ENCODE peak calls at places on chromosomes 6 and 20, in seven cellular contexts. One of them, this sample, is unnamed.

GRCh38 chr20:62539646-62540045 is 63.9 kb upstream of the GATA5 start:
- DNase-seq in H9: no peak
- DNase-seq in GM23338: no peak
- DNase-seq in mesenchymal stem cell: no peak
- DNase-seq in MM.1S: no peak
- DNase-seq in hepatocyte: no peak
- DNase-seq in IMR-90: no peak
- DNase-seq in this sample: no peak

GRCh38 chr6:153162646-153163045 is 31.6 kb upstream of the RGS17 start:
- DNase-seq in IMR-90: peak; percentile 43
- DNase-seq in hepatocyte: no peak
- DNase-seq in mesenchymal stem cell: peak; percentile 44
- DNase-seq in H9: no peak
- DNase-seq in GM23338: no peak
- DNase-seq in MM.1S: no peak
- DNase-seq in this sample: no peak

GRCh38 chr20:59400666-59401065 is 100.3 kb downstream of the EDN3 start:
- DNase-seq in mesenchymal stem cell: no peak
- DNase-seq in H9: no peak
- DNase-seq in GM23338: no peak
- DNase-seq in IMR-90: no peak
- DNase-seq in hepatocyte: no peak
- DNase-seq in MM.1S: no peak
- DNase-seq in this sample: no peak

GRCh38 chr20:46220808-46221207 is 87.5 kb downstream of the CDH22 start:
- DNase-seq in IMR-90: no peak
- DNase-seq in H9: peak; percentile 84
- DNase-seq in hepatocyte: no peak
- DNase-seq in GM23338: peak; percentile 63
- DNase-seq in mesenchymal stem cell: no peak
- DNase-seq in MM.1S: no peak
- DNase-seq in this sample: no peak

GRCh38 chr20:21364413-21364812 is 32.9 kb downstream of the NKX2-4 start:
- DNase-seq in H9: no peak
- DNase-seq in mesenchymal stem cell: no peak
- DNase-seq in hepatocyte: no peak
- DNase-seq in MM.1S: no peak
- DNase-seq in GM23338: no peak
- DNase-seq in IMR-90: no peak
- DNase-seq in this sample: no peak

GRCh38 chr20:3135507-3136070 is 24.1 kb downstream of the FASTKD5 start:
- DNase-seq in H9: no peak
- DNase-seq in MM.1S: no peak
- DNase-seq in mesenchymal stem cell: no peak
- DNase-seq in hepatocyte: no peak
- DNase-seq in GM23338: no peak
- DNase-seq in IMR-90: peak; percentile 62
- DNase-seq in this sample: peak; percentile 24

GRCh38 chr6:131015630-131016263 is 47.3 kb downstream of the EPB41L2 start:
- DNase-seq in MM.1S: no peak
- DNase-seq in IMR-90: peak; percentile 59
- DNase-seq in mesenchymal stem cell: peak; percentile 58
- DNase-seq in hepatocyte: no peak
- DNase-seq in H9: no peak
- DNase-seq in GM23338: no peak
- DNase-seq in this sample: peak; percentile 8

GRCh38 chr20:11261533-11262000 is 587.8 kb upstream of the JAG1 start:
- DNase-seq in IMR-90: peak; percentile 95
- DNase-seq in mesenchymal stem cell: peak; percentile 66
- DNase-seq in H9: no peak
- DNase-seq in GM23338: no peak
- DNase-seq in MM.1S: no peak
- DNase-seq in hepatocyte: no peak
- DNase-seq in this sample: peak; percentile 98

GRCh38 chr6:41732601-41733348 is 2.6 kb downstream of the TFEB start:
- DNase-seq in hepatocyte: peak; percentile 58
- DNase-seq in GM23338: peak; percentile 33
- DNase-seq in H9: no peak
- DNase-seq in IMR-90: no peak
- DNase-seq in MM.1S: peak; percentile 87
- DNase-seq in mesenchymal stem cell: peak; percentile 42
- DNase-seq in this sample: peak; percentile 68

GRCh38 chr20:47576516-47577033 is 74.9 kb downstream of the NCOA3 start:
- DNase-seq in MM.1S: peak; percentile 71
- DNase-seq in GM23338: peak; percentile 54
- DNase-seq in mesenchymal stem cell: peak; percentile 86
- DNase-seq in IMR-90: peak; percentile 90
- DNase-seq in hepatocyte: peak; percentile 79
- DNase-seq in H9: no peak
- DNase-seq in this sample: peak; percentile 78

GRCh38 chr6:132465530-132466485 is 47.1 kb downstream of the STX7 start:
- DNase-seq in IMR-90: no peak
- DNase-seq in H9: no peak
- DNase-seq in hepatocyte: no peak
- DNase-seq in MM.1S: no peak
- DNase-seq in GM23338: no peak
- DNase-seq in mesenchymal stem cell: no peak
- DNase-seq in this sample: no peak

GRCh38 chr6:282177-282866 is 10.0 kb upstream of the DUSP22 start:
- DNase-seq in mesenchymal stem cell: no peak
- DNase-seq in GM23338: no peak
- DNase-seq in hepatocyte: no peak
- DNase-seq in IMR-90: no peak
- DNase-seq in MM.1S: no peak
- DNase-seq in H9: no peak
- DNase-seq in this sample: no peak

GRCh38 chr6:84653027-84653551 is 111.3 kb downstream of the TBX18 start:
- DNase-seq in MM.1S: no peak
- DNase-seq in H9: no peak
- DNase-seq in GM23338: no peak
- DNase-seq in hepatocyte: no peak
- DNase-seq in mesenchymal stem cell: no peak
- DNase-seq in IMR-90: no peak
- DNase-seq in this sample: no peak

GRCh38 chr6:34491091-34491430 is 25.2 kb downstream of the PACSIN1 start:
- DNase-seq in mesenchymal stem cell: peak; percentile 72
- DNase-seq in GM23338: no peak
- DNase-seq in hepatocyte: peak; percentile 36
- DNase-seq in IMR-90: peak; percentile 23
- DNase-seq in MM.1S: no peak
- DNase-seq in H9: no peak
- DNase-seq in this sample: no peak
- H2AFZ ChIP-seq in mesenchymal stem cell: no peak overlapping the region
- H2AFZ ChIP-seq in GM23338: peak overlapping the region; percentile 90
- H2AFZ ChIP-seq in hepatocyte: no peak overlapping the region
- H2AFZ ChIP-seq in IMR-90: peak overlapping the region; percentile 36
- H2AFZ ChIP-seq in MM.1S: no peak overlapping the region
- H2AFZ ChIP-seq in H9: no peak overlapping the region
- H2AFZ ChIP-seq in this sample: no peak overlapping the region

GRCh38 chr20:63829598-63829942 is 1.5 kb downstream of the ZBTB46 start:
- DNase-seq in IMR-90: no peak
- DNase-seq in MM.1S: no peak
- DNase-seq in GM23338: no peak
- DNase-seq in hepatocyte: no peak
- DNase-seq in H9: no peak
- DNase-seq in mesenchymal stem cell: no peak
- DNase-seq in this sample: no peak
- H2AFZ ChIP-seq in IMR-90: peak overlapping the region; percentile 87
- H2AFZ ChIP-seq in MM.1S: no peak overlapping the region
- H2AFZ ChIP-seq in GM23338: no peak overlapping the region
- H2AFZ ChIP-seq in hepatocyte: peak overlapping the region; percentile 60
- H2AFZ ChIP-seq in H9: no peak overlapping the region
- H2AFZ ChIP-seq in mesenchymal stem cell: no peak overlapping the region
- H2AFZ ChIP-seq in this sample: no peak overlapping the region

DNA sequence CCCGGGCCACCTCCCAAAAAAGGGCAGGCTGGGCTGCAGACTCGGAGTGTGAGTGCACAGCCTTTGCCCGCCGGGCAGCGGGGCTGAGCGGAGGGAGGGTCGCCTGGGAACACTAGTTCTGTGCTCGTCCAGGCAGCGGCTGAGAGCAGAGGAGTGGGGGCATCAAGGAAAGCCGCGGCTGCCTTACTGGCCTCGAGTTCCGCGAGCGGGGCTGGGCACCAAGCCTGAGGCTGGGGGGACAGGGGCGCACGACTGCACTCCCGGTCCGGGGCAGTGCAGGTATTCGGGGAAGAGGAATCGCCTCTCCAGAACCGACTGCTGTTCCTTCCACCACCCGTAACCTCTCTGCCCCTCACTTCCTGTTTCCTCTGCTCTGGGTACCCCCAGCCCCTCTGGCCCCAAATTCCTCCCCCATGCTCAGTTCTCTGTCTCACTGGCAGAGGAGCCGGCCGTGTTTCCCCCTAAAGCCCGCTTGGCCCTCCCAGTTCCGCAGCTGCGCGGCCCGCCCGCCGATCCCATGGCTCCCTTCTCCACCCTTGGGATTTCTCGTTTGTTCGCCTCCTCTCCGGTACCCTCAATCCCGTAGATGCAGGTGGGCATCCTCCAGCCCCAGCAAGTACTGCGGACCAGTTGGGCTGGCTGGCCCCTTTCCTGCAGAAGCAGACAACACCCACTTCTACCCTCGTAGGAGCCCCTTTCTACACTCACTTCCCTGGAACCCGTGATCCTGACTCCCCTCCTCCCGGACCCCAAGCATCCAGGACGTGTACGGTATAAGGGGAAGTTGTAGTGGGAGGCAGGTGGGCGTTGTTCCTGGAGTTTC is 5.1 kb downstream of the RING1 start:
- DNase-seq in GM23338: peak; percentile 71
- DNase-seq in IMR-90: no peak
- DNase-seq in MM.1S: no peak
- DNase-seq in mesenchymal stem cell: peak; percentile 34
- DNase-seq in H9: no peak
- DNase-seq in hepatocyte: no peak
- DNase-seq in this sample: no peak
- H2AFZ ChIP-seq in GM23338: peak overlapping the region; percentile 97
- H2AFZ ChIP-seq in IMR-90: peak overlapping the region; percentile 92
- H2AFZ ChIP-seq in MM.1S: no peak overlapping the region
- H2AFZ ChIP-seq in mesenchymal stem cell: no peak overlapping the region
- H2AFZ ChIP-seq in H9: no peak overlapping the region
- H2AFZ ChIP-seq in hepatocyte: peak overlapping the region; percentile 40
- H2AFZ ChIP-seq in this sample: peak overlapping the region; percentile 35

GRCh38 chr6:100463685-100464161 is 998 bp downstream of the SIM1 start:
- DNase-seq in H9: peak; percentile 34
- DNase-seq in mesenchymal stem cell: no peak
- DNase-seq in hepatocyte: no peak
- DNase-seq in IMR-90: no peak
- DNase-seq in GM23338: peak; percentile 65
- DNase-seq in MM.1S: no peak
- DNase-seq in this sample: no peak
- H2AFZ ChIP-seq in H9: no peak overlapping the region
- H2AFZ ChIP-seq in mesenchymal stem cell: no peak overlapping the region
- H2AFZ ChIP-seq in hepatocyte: peak overlapping the region; percentile 39
- H2AFZ ChIP-seq in IMR-90: no peak overlapping the region
- H2AFZ ChIP-seq in GM23338: no peak overlapping the region
- H2AFZ ChIP-seq in MM.1S: no peak overlapping the region
- H2AFZ ChIP-seq in this sample: no peak overlapping the region

GRCh38 chr6:164347455-164347854 is 932.9 kb downstream of the QKI start:
- DNase-seq in MM.1S: no peak
- DNase-seq in IMR-90: no peak
- DNase-seq in H9: no peak
- DNase-seq in hepatocyte: no peak
- DNase-seq in mesenchymal stem cell: no peak
- DNase-seq in GM23338: no peak
- DNase-seq in this sample: no peak
- H2AFZ ChIP-seq in MM.1S: no peak overlapping the region
- H2AFZ ChIP-seq in IMR-90: no peak overlapping the region
- H2AFZ ChIP-seq in H9: no peak overlapping the region
- H2AFZ ChIP-seq in hepatocyte: no peak overlapping the region
- H2AFZ ChIP-seq in mesenchymal stem cell: no peak overlapping the region
- H2AFZ ChIP-seq in GM23338: no peak overlapping the region
- H2AFZ ChIP-seq in this sample: no peak overlapping the region

DNA sequence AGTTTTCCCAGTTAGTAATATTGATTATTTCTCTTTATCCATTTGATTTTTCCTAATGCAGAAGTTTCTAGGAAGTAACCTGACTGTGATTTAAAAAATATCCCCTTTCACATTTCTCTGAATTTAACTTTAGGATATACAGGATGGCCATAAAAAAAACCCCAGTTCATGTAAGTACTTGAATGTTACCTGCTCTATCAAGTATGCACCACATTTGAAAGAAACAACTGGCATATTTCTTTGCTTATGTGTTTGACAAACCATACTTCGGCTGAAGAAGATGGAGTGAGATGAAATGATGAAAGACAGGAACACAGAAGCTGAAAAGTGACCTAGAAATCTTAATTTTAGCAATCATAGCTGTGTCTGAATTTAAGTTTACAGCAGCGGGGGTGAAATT is 374.0 kb upstream of the NOX3 start:
- DNase-seq in mesenchymal stem cell: no peak
- DNase-seq in MM.1S: no peak
- DNase-seq in H9: no peak
- DNase-seq in hepatocyte: no peak
- DNase-seq in GM23338: no peak
- DNase-seq in IMR-90: no peak
- DNase-seq in this sample: peak; percentile 25
- H2AFZ ChIP-seq in mesenchymal stem cell: no peak overlapping the region
- H2AFZ ChIP-seq in MM.1S: no peak overlapping the region
- H2AFZ ChIP-seq in H9: no peak overlapping the region
- H2AFZ ChIP-seq in hepatocyte: no peak overlapping the region
- H2AFZ ChIP-seq in GM23338: no peak overlapping the region
- H2AFZ ChIP-seq in IMR-90: no peak overlapping the region
- H2AFZ ChIP-seq in this sample: no peak overlapping the region

This sample was measured in mammary epithelial cell.